ENCODE peak calls at places on chromosomes 3 and 15, in six cellular contexts. S, A, H, B, G and M are unnamed samples.

GRCh38 chr15:90588427-90588826 is 58.7 kb downstream of the CRTC3 start:
- DNase-seq in H (no peak), S (peak; percentile 40), A (no peak), G (no peak), B (no peak), M (no peak)

GRCh38 chr3:13963137-13963886 is 83.4 kb upstream of the WNT7A start:
- DNase-seq in G (no peak), S (no peak), H (no peak), A (no peak), B (no peak), M (no peak)

GRCh38 chr3:172622916-172623700 is 87.8 kb downstream of the NCEH1 start:
- DNase-seq in S (peak; percentile 52), A (no peak), H (peak; percentile 88), B (no peak), G (no peak), M (peak; percentile 42)

GRCh38 chr15:81514769-81515168 is 140.8 kb upstream of the TMC3 start:
- DNase-seq in B (no peak), H (no peak), A (no peak), S (no peak), G (no peak), M (no peak)

GRCh38 chr15:57138260-57138895 is 219.9 kb downstream of the TCF12 start:
- DNase-seq in B (no peak), S (peak; percentile 65), A (peak; percentile 63), H (peak; percentile 75), G (peak; percentile 34), M (peak; percentile 49)

GRCh38 chr15:55290361-55291057 is 896 bp upstream of the RAB27A start:
- DNase-seq in B (no peak), H (peak; percentile 86), A (peak; percentile 86), G (peak; percentile 71), S (peak; percentile 91), M (peak; percentile 88)

GRCh38 chr3:105686324-105686897 is 182.4 kb downstream of the CBLB start:
- DNase-seq in A (peak; percentile 10), G (no peak), S (peak; percentile 1), B (no peak), H (peak; percentile 24), M (peak; percentile 20)

GRCh38 chr15:60137711-60138396 is 133.7 kb downstream of the FOXB1 start:
- DNase-seq in S (no peak), H (no peak), G (no peak), B (no peak), A (no peak), M (no peak)

GRCh38 chr15:50558012-50558411 is 11.5 kb upstream of the USP50 start:
- DNase-seq in B (no peak), S (no peak), A (no peak), H (no peak), G (no peak), M (no peak)

GRCh38 chr15:80641384-80641783 is 53.7 kb upstream of the ABHD17C start:
- DNase-seq in H (no peak), S (no peak), A (no peak), B (no peak), G (no peak), M (no peak)

GRCh38 chr15:41630616-41631218 is 29.5 kb upstream of the MGA start:
- DNase-seq in G (peak; percentile 35), H (no peak), B (no peak), A (no peak), S (no peak), M (no peak)

GRCh38 chr15:29266052-29266572 is 3.5 kb downstream of the NSMCE3 start:
- DNase-seq in B (no peak), A (no peak), S (no peak), H (no peak), G (no peak), M (no peak)

GRCh38 chr15:87227846-87228245 is 1028.7 kb downstream of the NTRK3 start:
- DNase-seq in G (no peak), S (no peak), H (no peak), B (no peak), A (no peak), M (no peak)

GRCh38 chr15:81292516-81293001 is 31.4 kb downstream of the STARD5 start:
- DNase-seq in S (no peak), A (no peak), B (peak; percentile 74), H (no peak), G (no peak), M (no peak)

GRCh38 chr3:188465311-188465710 is 311.4 kb downstream of the LPP start:
- DNase-seq in H (no peak), G (no peak), S (no peak), A (no peak), B (no peak), M (no peak)

GRCh38 chr15:67089218-67090193 is 24.1 kb downstream of the SMAD3 start:
- DNase-seq in H (peak; percentile 90), B (no peak), S (peak; percentile 57), G (no peak), A (peak; percentile 76), M (peak; percentile 56)

GRCh38 chr15:54605556-54605955 is 591.2 kb downstream of the RSL24D1 start:
- DNase-seq in S (no peak), G (no peak), A (no peak), H (no peak), B (no peak), M (no peak)

DNA sequence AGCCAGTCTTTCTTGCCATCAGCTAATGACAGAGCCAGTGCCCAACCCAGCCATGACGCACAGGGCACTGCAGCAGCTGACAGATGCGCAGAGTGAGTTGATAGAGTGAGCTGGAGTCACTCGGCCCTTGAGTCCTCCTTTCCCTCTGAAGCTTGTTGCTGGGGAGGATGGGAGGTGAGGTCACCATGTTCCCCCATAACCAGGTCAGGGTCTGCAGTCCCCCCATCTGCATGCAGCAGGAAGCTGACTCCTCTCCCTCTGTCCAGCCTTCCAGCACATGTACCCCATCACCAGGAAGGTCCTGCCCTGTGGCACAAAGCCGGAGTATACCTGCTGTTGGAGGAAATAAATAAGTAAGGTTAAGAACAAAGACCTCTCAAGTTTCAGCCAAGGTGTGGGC is 174.6 kb downstream of the ABHD5 start:
- DNase-seq in G (no peak), S (no peak), H (no peak), B (no peak), A (no peak), M (no peak)
- TF ChIP-seq MYC in G (no peak), S (no peak), H (no peak), B (no peak), A (no peak), M (no peak)

GRCh38 chr3:48664313-48664644 is 1.6 kb upstream of the CELSR3 start:
- DNase-seq in A (no peak), G (no peak), H (no peak), B (no peak), S (no peak), M (no peak)

GRCh38 chr3:48662140-48662752 is 440 bp downstream of the CELSR3 start:
- DNase-seq in H (no peak), S (no peak), G (no peak), B (no peak), A (no peak), M (no peak)

GRCh38 chr3:48661501-48662139 is 1.1 kb downstream of the CELSR3 start:
- DNase-seq in A (peak; percentile 35), G (peak; percentile 52), B (no peak), S (peak; percentile 74), H (peak; percentile 43), M (peak; percentile 77)

GRCh38 chr3:48663489-48664312 is 1.0 kb upstream of the CELSR3 start:
- DNase-seq in G (peak; percentile 96), H (peak; percentile 87), S (peak; percentile 97), B (peak; percentile 89), A (peak; percentile 97), M (no peak)

GRCh38 chr3:48662753-48663488 is at the start of gene CELSR3:
- DNase-seq in A (peak; percentile 51), G (peak; percentile 69), H (peak; percentile 47), B (peak; percentile 33), S (peak; percentile 84), M (no peak)
- TF ChIP-seq MAX in A (no peak), G (peak; percentile 52), H (no peak), B (no peak), S (no peak), M (no peak)

DNA sequence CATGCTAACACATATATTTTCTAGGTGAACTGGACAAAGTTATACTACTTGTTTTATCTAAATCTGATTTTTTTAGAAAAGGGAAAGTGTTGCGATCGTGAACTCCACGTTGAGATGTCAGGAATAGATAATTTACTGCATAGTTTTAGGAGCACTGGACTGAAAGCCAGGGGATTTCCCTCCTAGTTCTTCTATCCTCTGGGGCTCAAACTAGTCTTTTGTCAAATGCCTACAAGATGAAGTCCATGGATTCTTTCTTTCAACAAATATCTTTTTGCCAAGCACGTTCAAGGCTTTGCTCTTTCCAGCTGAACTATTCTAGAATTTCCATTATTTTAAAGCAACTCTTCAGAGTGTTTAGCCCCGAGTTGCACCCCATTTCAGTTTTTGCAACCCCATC is 582 bp upstream of the HPS3 start:
- DNase-seq in H (no peak), A (no peak), G (no peak), B (no peak), S (no peak), M (no peak)
- TF ChIP-seq MYC in H (no peak), A (no peak), G (no peak), B (no peak), S (no peak), M (no peak)

DNA sequence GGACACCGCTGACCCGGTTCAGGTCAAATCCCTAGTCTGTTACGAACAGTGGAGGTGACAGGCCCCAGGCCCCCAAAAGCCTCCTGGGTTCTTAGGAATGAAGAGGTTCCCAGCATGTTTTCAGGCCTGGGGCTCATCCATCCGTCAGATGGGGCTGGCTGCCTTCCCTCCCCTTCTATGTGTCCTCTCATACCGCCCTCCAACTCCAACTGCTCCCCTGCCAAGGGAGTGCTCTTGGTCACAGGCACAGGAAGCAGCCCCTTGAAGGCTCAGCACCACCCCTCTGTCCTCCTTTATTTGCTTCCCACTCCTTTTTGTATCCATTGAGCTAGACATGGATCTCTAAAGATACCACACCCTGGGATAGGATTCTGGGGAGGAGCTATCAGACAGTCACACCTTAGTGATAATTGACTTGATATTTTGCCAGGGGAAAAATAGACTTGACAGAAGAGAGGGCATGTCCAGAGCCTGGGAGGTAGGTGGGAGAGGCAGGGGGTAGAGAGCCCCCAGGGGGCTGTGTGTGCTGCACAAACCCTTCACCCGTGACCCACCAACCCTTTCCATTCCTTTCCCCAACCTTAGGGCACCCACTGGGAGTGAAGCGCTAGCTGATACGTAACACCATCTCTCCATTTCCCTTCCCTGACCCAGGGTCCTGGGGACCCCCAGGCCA is 10.7 kb upstream of the CSPG4 start:
- DNase-seq in B (no peak), G (no peak), A (no peak), S (no peak), H (no peak), M (no peak)
- TF ChIP-seq MAX in B (no peak), G (no peak), A (no peak), S (no peak), H (no peak), M (no peak)